ENCODE peak calls at places on chromosome 11, in five cellular contexts. One of them, this sample, is unnamed.

GRCh38 chr11:120712014-120712413 is 200.5 kb downstream of the GRIK4 start:
- DNase-seq in Panc1: no peak
- DNase-seq in HCT116: no peak
- DNase-seq in A549: no peak
- DNase-seq in K562: no peak
- DNase-seq in this sample: no peak

GRCh38 chr11:58900479-58901420 is 38.5 kb upstream of the GLYATL1 start:
- DNase-seq in Panc1: peak
- DNase-seq in K562: peak
- DNase-seq in HCT116: peak
- DNase-seq in A549: peak
- DNase-seq in this sample: peak

GRCh38 chr11:42345933-42346332 is 886.5 kb upstream of the LRRC4C start:
- DNase-seq in K562: no peak
- DNase-seq in A549: no peak
- DNase-seq in Panc1: no peak
- DNase-seq in HCT116: no peak
- DNase-seq in this sample: no peak

GRCh38 chr11:122646549-122647340 is 8.8 kb upstream of the UBASH3B start:
- DNase-seq in Panc1: no peak
- DNase-seq in A549: no peak
- DNase-seq in HCT116: no peak
- DNase-seq in K562: no peak
- DNase-seq in this sample: no peak

GRCh38 chr11:128207861-128208321 is 379.5 kb downstream of the ETS1 start:
- DNase-seq in Panc1: peak
- DNase-seq in HCT116: peak
- DNase-seq in A549: peak
- DNase-seq in K562: no peak
- DNase-seq in this sample: no peak

GRCh38 chr11:84249344-84250135 is 963.4 kb upstream of the CCDC90B start:
- DNase-seq in Panc1: no peak
- DNase-seq in A549: no peak
- DNase-seq in HCT116: no peak
- DNase-seq in K562: no peak
- DNase-seq in this sample: no peak

GRCh38 chr11:117072517-117073218 is 25.6 kb downstream of the SIK3 start:
- DNase-seq in K562: peak
- DNase-seq in HCT116: peak
- DNase-seq in Panc1: peak
- DNase-seq in A549: peak
- DNase-seq in this sample: no peak

GRCh38 chr11:848380-848931 is 5.8 kb downstream of the TSPAN4 start:
- DNase-seq in HCT116: no peak
- DNase-seq in A549: no peak
- DNase-seq in K562: peak
- DNase-seq in Panc1: no peak
- DNase-seq in this sample: peak

GRCh38 chr11:105799263-105799662 is 189.4 kb downstream of the GRIA4 start:
- DNase-seq in HCT116: no peak
- DNase-seq in Panc1: no peak
- DNase-seq in A549: no peak
- DNase-seq in K562: no peak
- DNase-seq in this sample: no peak

GRCh38 chr11:112795142-112795815 is 165.9 kb upstream of the NCAM1 start:
- DNase-seq in A549: peak
- DNase-seq in K562: peak
- DNase-seq in Panc1: peak
- DNase-seq in HCT116: peak
- DNase-seq in this sample: peak

GRCh38 chr11:124791626-124792341 is 8.4 kb downstream of the MSANTD2 start:
- DNase-seq in Panc1: no peak
- DNase-seq in A549: no peak
- DNase-seq in K562: no peak
- DNase-seq in HCT116: no peak
- DNase-seq in this sample: no peak

DNA sequence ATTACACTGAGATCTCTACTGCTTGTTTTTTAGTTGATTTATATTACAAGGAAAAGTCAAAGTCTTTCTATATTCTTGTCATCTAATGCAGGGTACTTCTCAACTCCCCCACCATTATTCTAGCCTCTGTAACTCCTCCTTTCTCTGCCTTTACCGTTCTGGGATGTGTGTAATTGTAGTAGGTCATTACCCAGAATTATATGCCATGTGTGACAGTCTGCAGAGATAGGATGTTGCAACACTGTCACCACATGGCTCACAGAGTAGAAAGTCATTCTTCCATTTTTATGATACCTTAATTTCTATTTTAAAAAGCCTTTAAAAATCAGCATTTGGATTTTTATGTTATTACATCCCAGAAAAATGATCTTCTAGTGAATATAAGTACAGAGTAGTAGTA is 32.7 kb downstream of the ZNF143 start:
- DNase-seq in A549: no peak
- DNase-seq in K562: no peak
- DNase-seq in HCT116: no peak
- DNase-seq in Panc1: no peak
- DNase-seq in this sample: no peak
- TF ChIP-seq REST in A549: no peak
- TF ChIP-seq REST in K562: no peak
- TF ChIP-seq REST in HCT116: no peak
- TF ChIP-seq REST in Panc1: no peak
- TF ChIP-seq REST in this sample: no peak

GRCh38 chr11:70144262-70144661 is 58.8 kb upstream of the FADD start:
- DNase-seq in HCT116: no peak
- DNase-seq in K562: no peak
- DNase-seq in A549: no peak
- DNase-seq in Panc1: no peak
- DNase-seq in this sample: no peak

GRCh38 chr11:70145841-70146240 is 57.3 kb upstream of the FADD start:
- DNase-seq in Panc1: no peak
- DNase-seq in HCT116: no peak
- DNase-seq in A549: no peak
- DNase-seq in K562: no peak
- DNase-seq in this sample: no peak

GRCh38 chr11:70146309-70146708 is 56.8 kb upstream of the FADD start:
- DNase-seq in Panc1: no peak
- DNase-seq in K562: no peak
- DNase-seq in HCT116: no peak
- DNase-seq in A549: no peak
- DNase-seq in this sample: no peak

GRCh38 chr11:70145025-70145529 is 58.0 kb upstream of the FADD start:
- DNase-seq in Panc1: no peak
- DNase-seq in HCT116: no peak
- DNase-seq in A549: peak
- DNase-seq in K562: no peak
- DNase-seq in this sample: no peak

GRCh38 chr11:70146895-70147520 is 56.1 kb upstream of the FADD start:
- DNase-seq in A549: no peak
- DNase-seq in Panc1: no peak
- DNase-seq in HCT116: no peak
- DNase-seq in K562: no peak
- DNase-seq in this sample: no peak
- TF ChIP-seq REST in A549: no peak
- TF ChIP-seq REST in Panc1: no peak
- TF ChIP-seq REST in HCT116: no peak
- TF ChIP-seq REST in K562: no peak
- TF ChIP-seq REST in this sample: no peak

DNA sequence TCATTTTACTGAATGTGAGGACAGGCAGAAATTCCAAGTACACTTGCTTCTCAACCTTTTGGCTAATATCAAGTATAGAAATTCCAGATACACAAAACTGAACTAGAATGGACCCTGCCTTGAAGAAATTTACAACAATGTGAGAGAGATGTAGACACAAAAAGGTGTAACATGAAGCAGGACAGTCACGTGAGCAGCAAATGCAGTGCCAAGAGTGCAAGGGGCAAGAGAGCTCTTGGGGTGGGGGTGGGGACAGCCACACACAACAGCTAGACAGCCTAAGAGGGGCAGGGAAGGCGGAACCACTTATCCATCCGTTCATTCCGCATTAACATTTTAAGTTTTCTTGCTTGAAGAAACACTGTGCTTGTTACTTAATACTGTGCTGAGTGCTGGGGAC is 28.9 kb downstream of the PLEKHA7 start:
- DNase-seq in A549: no peak
- DNase-seq in HCT116: no peak
- DNase-seq in Panc1: no peak
- DNase-seq in K562: no peak
- DNase-seq in this sample: no peak
- TF ChIP-seq REST in A549: no peak
- TF ChIP-seq REST in HCT116: no peak
- TF ChIP-seq REST in Panc1: no peak
- TF ChIP-seq REST in K562: no peak
- TF ChIP-seq REST in this sample: no peak

DNA sequence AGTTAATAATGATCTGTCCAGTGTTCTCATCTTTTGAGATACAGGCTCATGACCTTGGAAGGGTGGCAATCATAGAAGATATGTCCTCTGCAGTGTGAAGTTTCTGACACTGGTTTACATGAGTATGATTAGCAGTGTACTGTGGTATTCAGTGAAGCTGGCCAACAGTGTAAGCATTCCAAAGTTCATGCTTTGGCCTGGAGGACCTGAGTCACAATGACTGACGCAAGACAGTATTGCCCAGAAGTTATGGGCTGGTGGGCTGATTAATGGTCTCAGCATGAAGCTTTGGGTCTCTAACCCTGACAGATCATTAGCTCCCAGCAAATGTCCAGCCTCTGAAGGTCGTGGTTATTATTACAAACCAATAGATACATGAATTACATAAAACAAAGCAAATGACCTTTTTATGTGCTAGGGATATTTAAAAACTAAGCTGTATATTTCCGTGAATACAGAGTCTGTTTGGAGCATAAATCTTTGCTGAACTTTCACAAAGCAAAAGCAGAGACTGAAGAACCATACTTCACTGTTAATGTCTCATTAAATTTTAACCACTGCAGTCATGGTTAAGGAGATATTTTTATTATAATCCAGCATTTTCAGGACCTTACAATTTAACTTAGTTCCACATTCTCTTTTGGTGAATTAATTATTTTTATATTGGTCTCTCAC is 28.3 kb upstream of the USP47 start:
- DNase-seq in Panc1: peak
- DNase-seq in HCT116: peak
- DNase-seq in K562: no peak
- DNase-seq in A549: peak
- DNase-seq in this sample: no peak
- TF ChIP-seq REST in Panc1: no peak
- TF ChIP-seq REST in HCT116: no peak
- TF ChIP-seq REST in K562: no peak
- TF ChIP-seq REST in A549: no peak
- TF ChIP-seq REST in this sample: no peak

GRCh38 chr11:12889243-12889642 is 119.9 kb upstream of the RASSF10 start:
- DNase-seq in HCT116: no peak
- DNase-seq in Panc1: no peak
- DNase-seq in K562: no peak
- DNase-seq in A549: no peak
- DNase-seq in this sample: no peak
- TF ChIP-seq REST in HCT116: no peak
- TF ChIP-seq REST in Panc1: no peak
- TF ChIP-seq REST in K562: no peak
- TF ChIP-seq REST in A549: no peak
- TF ChIP-seq REST in this sample: no peak

GRCh38 chr11:13338437-13339069 is 61.0 kb downstream of the BMAL1 start:
- DNase-seq in Panc1: peak
- DNase-seq in K562: peak
- DNase-seq in A549: peak
- DNase-seq in HCT116: no peak
- DNase-seq in this sample: no peak
- TF ChIP-seq REST in Panc1: no peak
- TF ChIP-seq REST in K562: no peak
- TF ChIP-seq REST in A549: no peak
- TF ChIP-seq REST in HCT116: no peak
- TF ChIP-seq REST in this sample: no peak

GRCh38 chr11:33559567-33559966 is 141.1 kb downstream of the C11orf91 start:
- DNase-seq in HCT116: no peak
- DNase-seq in A549: no peak
- DNase-seq in Panc1: no peak
- DNase-seq in K562: no peak
- DNase-seq in this sample: no peak

GRCh38 chr11:33560729-33561128 is 139.9 kb downstream of the C11orf91 start:
- DNase-seq in A549: no peak
- DNase-seq in HCT116: no peak
- DNase-seq in K562: no peak
- DNase-seq in Panc1: no peak
- DNase-seq in this sample: no peak

GRCh38 chr11:33558097-33558496 is 142.5 kb downstream of the C11orf91 start:
- DNase-seq in A549: no peak
- DNase-seq in HCT116: no peak
- DNase-seq in K562: no peak
- DNase-seq in Panc1: no peak
- DNase-seq in this sample: no peak

GRCh38 chr11:33554219-33554618 is 146.4 kb downstream of the C11orf91 start:
- DNase-seq in A549: no peak
- DNase-seq in HCT116: no peak
- DNase-seq in K562: no peak
- DNase-seq in Panc1: no peak
- DNase-seq in this sample: no peak

DNA sequence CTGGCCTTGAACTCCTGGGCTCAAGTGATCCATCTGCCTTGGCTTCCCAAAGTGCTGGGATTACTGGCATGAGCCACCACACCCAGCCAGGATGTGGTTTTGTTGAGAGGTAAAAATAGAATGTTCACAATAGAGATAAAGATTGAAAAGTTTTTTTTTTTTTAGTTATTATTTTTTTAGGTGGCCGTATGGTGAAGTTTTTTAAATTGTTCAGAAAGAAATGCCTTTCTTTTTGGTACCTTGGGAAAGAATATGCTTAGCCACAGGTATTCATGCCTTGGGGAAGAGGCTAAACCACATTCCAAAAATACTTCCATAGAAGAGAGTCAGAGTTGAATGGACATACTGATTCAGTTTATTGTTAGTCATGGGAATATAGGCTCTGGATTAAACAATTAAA is 143.4 kb downstream of the C11orf91 start:
- DNase-seq in HCT116: no peak
- DNase-seq in Panc1: no peak
- DNase-seq in A549: no peak
- DNase-seq in K562: no peak
- DNase-seq in this sample: peak
- TF ChIP-seq REST in HCT116: no peak
- TF ChIP-seq REST in Panc1: no peak
- TF ChIP-seq REST in A549: no peak
- TF ChIP-seq REST in K562: no peak
- TF ChIP-seq REST in this sample: no peak

This sample was measured in GM23338.